ENCODE peak calls at places on chromosome 1, in nine cellular contexts. F is activated T-helper 1 cell treated with Interleukin-2 at 50 U/mL for 16 hours, T is NCI-H2081, A is SK-MEL-5, M is cardiac muscle cell, D is NCI-H226, Y is DMS153, B is LoVo, G is germinal center. P is an unnamed sample.

GRCh38 chr1:21378705-21379494 is 61.0 kb upstream of the NBPF3 start:
- DNase-seq in F (no peak), T (peak; percentile 8), A (peak; percentile 54), M (no peak), D (no peak), Y (peak; percentile 54), B (peak; percentile 13), G (no peak), P (peak; percentile 67)

GRCh38 chr1:53327183-53327941 is 508 bp downstream of the LRP8 start:
- DNase-seq in F (peak; percentile 30), T (peak; percentile 56), A (peak; percentile 27), M (peak; percentile 31), D (peak; percentile 32), Y (no peak), B (peak; percentile 18), G (peak; percentile 54), P (peak; percentile 42)

GRCh38 chr1:227793948-227794812 is 21.3 kb upstream of the PRSS38 start:
- DNase-seq in F (no peak), T (no peak), A (no peak), M (peak; percentile 90), D (peak; percentile 15), Y (no peak), B (no peak), G (peak; percentile 1), P (peak; percentile 99)

GRCh38 chr1:204127597-204128242 is 24.1 kb downstream of the ETNK2 start:
- DNase-seq in F (no peak), T (peak; percentile 85), A (peak; percentile 80), M (peak; percentile 86), D (peak; percentile 50), Y (peak; percentile 80), B (peak; percentile 62), G (no peak), P (peak; percentile 70)

GRCh38 chr1:40390857-40391256 is 17.3 kb downstream of the SMAP2 start:
- DNase-seq in F (no peak), T (no peak), A (no peak), M (no peak), D (no peak), Y (no peak), B (no peak), G (no peak), P (no peak)

GRCh38 chr1:15152318-15153183 is 996 bp upstream of the TMEM51 start:
- DNase-seq in F (no peak), T (peak; percentile 69), A (peak; percentile 87), M (peak; percentile 91), D (peak; percentile 84), Y (peak; percentile 64), B (peak; percentile 86), G (no peak), P (peak; percentile 91)

GRCh38 chr1:62371375-62371774 is 52.1 kb upstream of the KANK4 start:
- DNase-seq in F (no peak), T (no peak), A (no peak), M (no peak), D (no peak), Y (no peak), B (no peak), G (no peak), P (no peak)

GRCh38 chr1:28955930-28956552 is 41.7 kb downstream of the EPB41 start:
- DNase-seq in F (no peak), T (peak; percentile 98), A (no peak), M (no peak), D (no peak), Y (peak; percentile 96), B (no peak), G (no peak), P (peak; percentile 35)

GRCh38 chr1:221016757-221017156 is 137.5 kb downstream of the HLX start:
- DNase-seq in F (no peak), T (no peak), A (no peak), M (no peak), D (no peak), Y (no peak), B (no peak), G (no peak), P (no peak)

GRCh38 chr1:233406994-233407631 is 79.6 kb downstream of the MAP3K21 start:
- DNase-seq in F (no peak), T (no peak), A (no peak), M (no peak), D (peak; percentile 20), Y (no peak), B (no peak), G (no peak), P (no peak)

GRCh38 chr1:78840447-78841251 is 165.9 kb downstream of the ADGRL4 start:
- DNase-seq in F (no peak), T (peak; percentile 25), A (no peak), M (peak; percentile 87), D (peak; percentile 91), Y (no peak), B (no peak), G (no peak), P (peak; percentile 89)

GRCh38 chr1:41681331-41682136 is 197.1 kb upstream of the EDN2 start:
- DNase-seq in F (no peak), T (no peak), A (peak; percentile 48), M (peak; percentile 44), D (no peak), Y (no peak), B (no peak), G (no peak), P (peak; percentile 85)

GRCh38 chr1:229535226-229535625 is 23.3 kb downstream of the ABCB10 start:
- DNase-seq in F (no peak), T (no peak), A (peak; percentile 96), M (no peak), D (no peak), Y (no peak), B (no peak), G (no peak), P (peak; percentile 24)

GRCh38 chr1:93616996-93617669 is 64.5 kb downstream of the BCAR3 start:
- DNase-seq in F (no peak), T (peak; percentile 76), A (no peak), M (peak; percentile 59), D (no peak), Y (peak; percentile 26), B (no peak), G (no peak), P (peak; percentile 70)

GRCh38 chr1:245856944-245857531 is 650.0 kb downstream of the SMYD3 start:
- DNase-seq in F (no peak), T (no peak), A (peak; percentile 9), M (peak; percentile 78), D (peak; percentile 81), Y (no peak), B (no peak), G (no peak), P (peak; percentile 93)

GRCh38 chr1:225768662-225769426 is 8.8 kb upstream of the SRP9 start:
- DNase-seq in F (no peak), T (no peak), A (no peak), M (no peak), D (no peak), Y (no peak), B (no peak), G (no peak), P (no peak)

GRCh38 chr1:201480231-201481003 is 11.4 kb upstream of the PHLDA3 start:
- DNase-seq in F (peak; percentile 9), T (peak; percentile 82), A (peak; percentile 92), M (peak; percentile 85), D (peak; percentile 85), Y (peak; percentile 97), B (peak; percentile 82), G (peak; percentile 85), P (peak; percentile 66)

P was measured in RPMI7951.